ENCODE peak calls at places on chromosome 21, in four cellular contexts. J is esophagus squamous epithelium, U is OCI-LY7, G is psoas muscle. O is an unnamed sample.

GRCh38 chr21:33080776-33081175 is 10.8 kb downstream of the OLIG1 start:
- DNase-seq in J (no peak), U (no peak), G (no peak), O (no peak)

GRCh38 chr21:26550357-26550756 is 22.7 kb downstream of the CYYR1 start:
- DNase-seq in J (no peak), U (no peak), G (no peak), O (no peak)

GRCh38 chr21:35619184-35619583 is 441.1 kb downstream of the SETD4 start:
- DNase-seq in J (no peak), U (no peak), G (no peak), O (no peak)

GRCh38 chr21:28436286-28436932 is 556.3 kb downstream of the LTN1 start:
- DNase-seq in J (no peak), U (no peak), G (no peak), O (no peak)

GRCh38 chr21:24375201-24375600 is 1232.1 kb downstream of the MRPL39 start:
- DNase-seq in J (no peak), U (no peak), G (peak; percentile 22), O (no peak)

GRCh38 chr21:37368536-37369279 is 2.1 kb downstream of the DYRK1A start:
- DNase-seq in J (no peak), U (no peak), G (no peak), O (no peak)

GRCh38 chr21:35326677-35327076 is 277.6 kb upstream of the RUNX1 start:
- DNase-seq in J (no peak), U (no peak), G (no peak), O (no peak)

GRCh38 chr21:36788116-36788515 is 89.2 kb downstream of the SIM2 start:
- DNase-seq in J (no peak), U (no peak), G (no peak), O (no peak)

GRCh38 chr21:17797967-17798366 is 21.2 kb downstream of the C21orf91 start:
- DNase-seq in J (no peak), U (no peak), G (no peak), O (no peak)

GRCh38 chr21:29091032-29091431 is 17.6 kb upstream of the CCT8 start:
- DNase-seq in J (no peak), U (no peak), G (no peak), O (no peak)

GRCh38 chr21:36765229-36765628 is 66.3 kb downstream of the SIM2 start:
- DNase-seq in J (no peak), U (no peak), G (no peak), O (no peak)

GRCh38 chr21:33035147-33035546 is 9.4 kb downstream of the OLIG2 start:
- DNase-seq in J (no peak), U (no peak), G (no peak), O (no peak)

GRCh38 chr21:34599534-34600101 is 15.3 kb downstream of the RCAN1 start:
- DNase-seq in J (no peak), U (no peak), G (no peak), O (no peak)

GRCh38 chr21:17848228-17848627 is 29.1 kb upstream of the C21orf91 start:
- DNase-seq in J (no peak), U (no peak), G (no peak), O (no peak)

GRCh38 chr21:36097427-36098230 is 27.8 kb downstream of the CBR1 start:
- DNase-seq in J (no peak), U (no peak), G (no peak), O (no peak)

GRCh38 chr21:35154788-35155187 is 105.7 kb upstream of the RUNX1 start:
- DNase-seq in J (no peak), U (no peak), G (no peak), O (no peak)

GRCh38 chr21:16347223-16347622 is 617.4 kb downstream of the USP25 start:
- DNase-seq in J (no peak), U (no peak), G (no peak), O (no peak)

GRCh38 chr21:33339135-33339534 is 14.4 kb downstream of the IFNAR1 start:
- DNase-seq in J (no peak), U (peak; percentile 31), G (no peak), O (no peak)

GRCh38 chr21:36535618-36536241 is 55.8 kb upstream of the CLDN14 start:
- DNase-seq in J (no peak), U (peak; percentile 23), G (no peak), O (no peak)

GRCh38 chr21:8992731-8993174 is 1528.6 kb upstream of the TPTE start:
- DNase-seq in J (no peak), U (no peak), G (peak; percentile 60), O (no peak)

GRCh38 chr21:40902299-40902698 is 55.3 kb upstream of the DSCAM start:
- DNase-seq in J (no peak), U (no peak), G (no peak), O (no peak)

GRCh38 chr21:16534408-16535099 is 804.8 kb downstream of the USP25 start:
- DNase-seq in J (no peak), U (no peak), G (peak; percentile 85), O (no peak)

GRCh38 chr21:35843911-35844667 is 216.2 kb downstream of the SETD4 start:
- DNase-seq in J (no peak), U (no peak), G (peak; percentile 56), O (no peak)

GRCh38 chr21:31604591-31605190 is 54.8 kb upstream of the SOD1 start:
- DNase-seq in J (no peak), U (peak; percentile 83), G (peak; percentile 79), O (peak; percentile 72)

GRCh38 chr21:33245289-33245918 is 15.7 kb downstream of the IFNAR2 start:
- DNase-seq in J (no peak), U (no peak), G (no peak), O (peak; percentile 85)

GRCh38 chr21:26809745-26810144 is 35.5 kb downstream of the ADAMTS1 start:
- DNase-seq in J (no peak), U (no peak), G (no peak), O (no peak)

GRCh38 chr21:37758997-37759396 is 157.3 kb downstream of the KCNJ6 start:
- DNase-seq in J (no peak), U (peak; percentile 19), G (no peak), O (peak; percentile 72)

GRCh38 chr21:34796518-34797201 is 127.9 kb downstream of the CLIC6 start:
- DNase-seq in J (no peak), U (no peak), G (no peak), O (no peak)

GRCh38 chr21:34900376-34900775 is 148.7 kb downstream of the RUNX1 start:
- DNase-seq in J (no peak), U (no peak), G (no peak), O (no peak)

GRCh38 chr21:34762761-34763160 is 94.0 kb downstream of the CLIC6 start:
- DNase-seq in J (no peak), U (no peak), G (no peak), O (no peak)

GRCh38 chr21:38468989-38469388 is 29.3 kb downstream of the ERG start:
- DNase-seq in J (no peak), U (no peak), G (no peak), O (no peak)

DNA sequence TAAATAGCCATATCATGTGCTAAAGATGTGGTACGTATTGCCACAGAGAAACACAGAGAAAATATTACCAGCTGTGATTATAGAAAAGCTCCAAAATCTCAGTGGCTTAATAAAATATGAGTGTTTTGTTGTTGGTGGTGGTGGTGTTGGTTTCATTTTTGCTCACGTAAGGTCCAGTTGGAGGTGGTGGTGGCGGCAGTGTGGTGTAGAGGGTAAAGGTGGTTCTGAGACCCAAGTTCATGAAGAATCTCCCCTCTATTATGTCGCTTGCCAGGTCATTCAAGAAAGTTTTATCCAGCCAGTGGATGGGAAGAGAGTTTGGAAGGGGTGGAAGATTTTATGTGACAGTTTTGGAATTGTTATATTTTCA is 217.6 kb upstream of the SAMSN1 start:
- DNase-seq in J (no peak), U (no peak), G (no peak), O (no peak)
- H3K4me1 ChIP-seq in J (peaks cover 10% of the 10 kb centered on the region), U (peaks cover 29% of the 10 kb centered on the region), G (no peaks in the 10 kb centered on the region), O (no peaks in the 10 kb centered on the region)

GRCh38 chr21:45444385-45444784 is 39.4 kb downstream of the COL18A1 start:
- DNase-seq in J (no peak), U (no peak), G (peak; percentile 45), O (peak; percentile 14)

GRCh38 chr21:45441431-45442255 is 36.7 kb downstream of the COL18A1 start:
- DNase-seq in J (no peak), U (no peak), G (peak; percentile 50), O (peak; percentile 51)

GRCh38 chr21:45442276-45442675 is 37.3 kb downstream of the COL18A1 start:
- DNase-seq in J (no peak), U (no peak), G (peak; percentile 28), O (peak; percentile 55)

GRCh38 chr21:45445369-45445768 is 40.4 kb downstream of the COL18A1 start:
- DNase-seq in J (no peak), U (no peak), G (no peak), O (no peak)

DNA sequence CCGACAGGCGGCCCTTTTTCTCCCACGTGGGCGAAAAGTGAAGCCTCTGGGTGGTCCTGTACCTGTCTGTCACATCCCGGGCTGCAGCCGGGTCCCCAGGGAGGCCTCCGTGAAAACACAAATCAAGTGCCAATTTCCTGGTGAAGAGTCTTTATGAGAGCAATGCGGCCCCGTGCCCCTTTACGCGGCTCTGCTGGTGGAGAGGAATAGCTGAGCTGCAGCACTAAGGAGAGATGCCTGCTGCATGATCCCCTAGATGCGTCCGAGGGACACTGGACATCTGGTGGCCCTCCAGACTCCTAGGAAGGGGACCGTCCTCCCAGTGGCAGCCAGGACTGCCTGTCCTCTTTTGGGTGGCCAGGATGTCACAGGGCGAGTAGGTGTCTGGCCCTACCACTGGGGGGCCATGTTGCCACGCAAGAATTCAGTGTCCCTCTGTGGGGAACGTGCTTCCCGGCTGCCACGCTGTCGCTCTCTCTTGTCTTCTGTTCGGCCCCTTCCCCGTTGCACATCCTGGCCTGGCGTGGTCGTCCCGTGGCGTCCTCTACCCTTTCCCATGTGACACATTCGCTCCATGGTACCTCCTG is 38.7 kb downstream of the COL18A1 start:
- DNase-seq in J (no peak), U (no peak), G (peak; percentile 48), O (peak; percentile 64)
- TF ChIP-seq CTCF in J (no peak), U (no peak), G (no peak), O (peak; percentile 61)

DNA sequence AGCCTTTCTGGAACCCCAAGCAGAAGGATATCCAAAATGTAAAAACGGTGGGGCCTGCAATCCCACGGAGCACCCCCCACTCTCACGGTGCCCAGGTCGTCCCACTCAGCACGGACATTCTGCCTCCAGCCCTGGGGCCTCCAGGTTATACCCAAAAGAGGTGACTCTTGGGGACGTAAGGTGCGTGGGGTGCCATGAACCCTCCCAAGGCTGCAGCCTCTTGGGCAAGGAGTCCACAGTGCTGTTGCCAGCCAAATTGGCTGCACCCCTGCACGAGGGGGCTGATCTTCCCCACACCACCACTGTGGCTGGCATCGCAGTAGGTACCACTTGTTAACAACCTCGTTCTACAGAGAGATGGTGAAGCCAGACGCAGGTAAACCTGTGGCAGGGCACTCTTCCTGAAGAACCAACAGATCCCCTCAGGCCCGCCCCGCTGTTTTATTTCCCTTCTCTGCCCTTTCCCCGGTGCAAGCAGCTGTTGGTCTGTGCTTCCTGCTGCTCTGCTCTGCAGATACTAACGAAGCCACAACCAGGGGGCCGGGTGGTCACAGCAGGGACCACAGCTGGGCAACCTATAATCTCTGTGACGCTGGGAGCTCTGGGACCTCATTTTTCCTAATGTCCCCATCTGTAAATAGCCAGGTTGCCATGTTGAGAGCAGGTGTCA is 8.7 kb downstream of the TFF3 start:
- DNase-seq in J (no peak), U (no peak), G (no peak), O (no peak)
- H3K4me3 ChIP-seq in J (no peak overlapping the region), U (no peak overlapping the region), G (no peak overlapping the region), O (no peak overlapping the region)

GRCh38 chr21:46286668-46286982 is 483 bp downstream of the YBEY start:
- DNase-seq in J (no peak), U (no peak), G (no peak), O (no peak)
- H3K4me1 ChIP-seq in J (peaks cover 49% of the 10 kb centered on the region), U (peaks cover 50% of the 10 kb centered on the region), G (peaks cover 46% of the 10 kb centered on the region), O (peaks cover 34% of the 10 kb centered on the region)